ENCODE peak calls at places on chromosomes 12 and 14, in five cellular contexts. M is KG1; K is SJSA1; Y is stimulated activated CD8-positive, alpha-beta memory T cell treated with anti-CD3 and anti-CD28 coated beads, Interleukin-7, amount 100 ng/mL, for 48 hours; J is iPS-NIHi11. D is an unnamed sample.

GRCh38 chr14:99273025-99273723 is 1.2 kb upstream of the BCL11B start:
- DNase-seq in M (no peak), K (no peak), Y (no peak), J (no peak), D (peak; percentile 94)

GRCh38 chr14:71583705-71584104 is 348.5 kb upstream of the RGS6 start:
- DNase-seq in M (no peak), K (no peak), Y (no peak), J (no peak), D (no peak)

GRCh38 chr12:4780624-4781023 is 60.4 kb downstream of the GALNT8 start:
- DNase-seq in M (no peak), K (no peak), Y (no peak), J (no peak), D (peak; percentile 40)

GRCh38 chr12:120722784-120723183 is 2.8 kb upstream of the ACADS start:
- DNase-seq in M (no peak), K (no peak), Y (no peak), J (no peak), D (no peak)

GRCh38 chr12:113154351-113154973 is 4.9 kb downstream of the CFAP73 start:
- DNase-seq in M (no peak), K (no peak), Y (no peak), J (peak; percentile 62), D (peak; percentile 90)

GRCh38 chr12:127819066-127819465 is 447.9 kb upstream of the TMEM132C start:
- DNase-seq in M (no peak), K (no peak), Y (no peak), J (no peak), D (no peak)

GRCh38 chr12:132453361-132454133 is 36.4 kb upstream of the FBRSL1 start:
- DNase-seq in M (no peak), K (no peak), Y (no peak), J (no peak), D (no peak)

GRCh38 chr12:12717586-12718381 is 616 bp downstream of the CDKN1B start:
- DNase-seq in M (no peak), K (no peak), Y (no peak), J (peak; percentile 45), D (peak; percentile 84)

GRCh38 chr14:56219666-56220413 is 101.6 kb downstream of the PELI2 start:
- DNase-seq in M (no peak), K (no peak), Y (no peak), J (no peak), D (no peak)